ENCODE peak calls at places on chromosomes 4 and X, in four cellular contexts. Y is WTC11, K is AG10803, P is occipital lobe. U is an unnamed sample.

GRCh38 chr4:88382621-88383020 is 4.0 kb downstream of the HERC6 start:
- DNase-seq in K (no peak), P (no peak), Y (no peak), U (no peak)

GRCh38 chrX:11499076-11500044 is 166.4 kb downstream of the ARHGAP6 start:
- DNase-seq in K (peak), Y (no peak), P (no peak), U (peak)

GRCh38 chr4:24179201-24179840 is 289.5 kb upstream of the PPARGC1A start:
- DNase-seq in Y (no peak), K (no peak), P (no peak), U (no peak)

GRCh38 chr4:162497564-162498167 is 333.9 kb upstream of the FSTL5 start:
- DNase-seq in Y (no peak), P (no peak), K (peak), U (peak)

GRCh38 chr4:48141048-48141447 is 7.0 kb upstream of the TXK start:
- DNase-seq in Y (no peak), P (no peak), K (peak), U (peak)

GRCh38 chrX:374566-374965 is 12.1 kb downstream of the PPP2R3B start:
- DNase-seq in K (peak), Y (no peak), P (no peak), U (no peak)

GRCh38 chrX:95629737-95630136 is 1054.9 kb upstream of the DIAPH2 start:
- DNase-seq in Y (no peak), K (no peak), P (no peak), U (no peak)

GRCh38 chrX:41350150-41350975 is 16.4 kb downstream of the DDX3X start:
- DNase-seq in K (peak), Y (no peak), P (no peak), U (no peak)

GRCh38 chr4:53780736-53781400 is 189.6 kb upstream of the LNX1 start:
- DNase-seq in Y (no peak), P (no peak), K (peak), U (peak)